ENCODE peak calls at places on chromosome 22, in six cellular contexts. P is Calu3, E is A549, W is kidney epithelial cell, V is fibroblast of pulmonary artery, U is astrocyte. R is an unnamed sample.

GRCh38 chr22:41826430-41827383 is 6.2 kb upstream of the SREBF2 start:
- DNase-seq in P (no peak), U (no peak), E (no peak), W (no peak), V (no peak), R (no peak)

GRCh38 chr22:30803679-30804078 is 109.0 kb downstream of the OSBP2 start:
- DNase-seq in W (no peak), P (no peak), E (no peak), V (no peak), U (no peak), R (no peak)

GRCh38 chr22:46074771-46075551 is 75.4 kb upstream of the PPARA start:
- DNase-seq in U (no peak), V (no peak), P (peak; percentile 30), W (no peak), E (no peak), R (no peak)

GRCh38 chr22:22422629-22423112 is 85.9 kb downstream of the ZNF280B start:
- DNase-seq in U (peak; percentile 22), V (peak; percentile 64), W (peak; percentile 45), E (peak; percentile 63), P (peak; percentile 80), R (peak; percentile 42)

GRCh38 chr22:48593551-48593950 is 1234.1 kb downstream of the BRD1 start:
- DNase-seq in E (no peak), W (no peak), V (no peak), U (no peak), P (no peak), R (no peak)

GRCh38 chr22:42881982-42882656 is 25.0 kb upstream of the ARFGAP3 start:
- DNase-seq in V (no peak), W (no peak), E (no peak), U (no peak), P (no peak), R (no peak)

GRCh38 chr22:32544953-32545558 is 70.4 kb downstream of the FBXO7 start:
- DNase-seq in V (no peak), W (no peak), E (no peak), P (no peak), U (peak; percentile 64), R (no peak)

GRCh38 chr22:26777402-26777801 is 120.0 kb downstream of the MIAT start:
- DNase-seq in E (no peak), P (no peak), W (no peak), V (no peak), U (peak; percentile 50), R (no peak)

GRCh38 chr22:39419096-39419495 is 19.5 kb downstream of the TAB1 start:
- DNase-seq in P (no peak), U (no peak), E (no peak), V (no peak), W (no peak), R (no peak)

GRCh38 chr22:40240671-40241070 is 62.9 kb downstream of the TNRC6B start:
- DNase-seq in E (no peak), U (no peak), V (no peak), W (peak; percentile 18), P (no peak), R (no peak)

GRCh38 chr22:38088723-38089473 is 4.9 kb upstream of the SLC16A8 start:
- DNase-seq in W (no peak), V (no peak), U (no peak), E (no peak), P (no peak), R (no peak)

GRCh38 chr22:39173787-39174497 is 21.5 kb upstream of the CBX7 start:
- DNase-seq in P (no peak), V (no peak), W (no peak), E (no peak), U (no peak), R (no peak)

GRCh38 chr22:50010676-50011446 is 1.7 kb downstream of the IL17REL start:
- DNase-seq in U (no peak), W (no peak), E (no peak), P (no peak), V (no peak), R (peak; percentile 6)

GRCh38 chr22:50014655-50015401 is 2.3 kb upstream of the IL17REL start:
- DNase-seq in P (no peak), U (no peak), V (no peak), E (no peak), W (no peak), R (no peak)

GRCh38 chr22:50014053-50014501 is 1.5 kb upstream of the IL17REL start:
- DNase-seq in W (no peak), E (no peak), P (no peak), V (no peak), U (no peak), R (no peak)

GRCh38 chr22:50011447-50012200 is 941 bp downstream of the IL17REL start:
- DNase-seq in V (no peak), W (no peak), P (no peak), U (no peak), E (no peak), R (no peak)

GRCh38 chr22:50012201-50013181 is at the start of gene IL17REL:
- DNase-seq in U (no peak), P (peak; percentile 36), E (no peak), W (no peak), V (peak; percentile 25), R (no peak)
- TF ChIP-seq CTCF in U (no peak), P (no peak), E (no peak), W (peak; percentile 10), V (peak; percentile 25), R (no peak)

GRCh38 chr22:35115515-35115914 is 49.6 kb downstream of the ISX start:
- DNase-seq in E (no peak), U (no peak), P (no peak), V (no peak), W (no peak), R (no peak)

GRCh38 chr22:35116269-35116668 is 50.3 kb downstream of the ISX start:
- DNase-seq in P (no peak), E (no peak), W (no peak), V (no peak), U (no peak), R (no peak)

GRCh38 chr22:35119494-35119893 is 53.5 kb downstream of the ISX start:
- DNase-seq in V (no peak), U (no peak), E (no peak), W (no peak), P (no peak), R (no peak)

GRCh38 chr22:35114296-35114980 is 48.5 kb downstream of the ISX start:
- DNase-seq in V (no peak), W (no peak), P (no peak), U (no peak), E (no peak), R (no peak)

DNA sequence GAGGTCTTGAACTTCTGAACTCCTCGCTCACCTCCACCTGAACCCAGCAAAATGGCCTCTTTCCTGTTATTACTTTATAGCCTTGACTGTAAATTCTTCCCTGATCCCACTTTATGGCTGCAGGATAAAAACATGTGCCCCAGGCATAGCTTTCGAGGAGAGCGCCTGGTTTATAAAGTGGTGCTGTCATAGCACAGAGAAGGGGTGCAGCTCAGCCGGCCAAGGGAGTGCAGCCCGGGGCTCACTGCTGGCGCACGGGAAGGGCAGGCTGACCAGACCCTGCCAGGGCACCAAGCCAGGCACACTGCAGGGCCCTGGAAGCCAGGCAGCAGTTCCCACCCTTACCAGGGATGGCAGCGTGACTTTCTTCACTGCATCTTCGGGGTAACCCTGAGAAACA is 50.9 kb downstream of the ISX start:
- DNase-seq in E (no peak), V (no peak), P (peak; percentile 7), W (no peak), U (no peak), R (no peak)
- TF ChIP-seq CTCF in E (no peak), V (no peak), P (no peak), W (no peak), U (no peak), R (no peak)

GRCh38 chr22:20551805-20552449 is 44.5 kb downstream of the MED15 start:
- DNase-seq in V (peak; percentile 25), P (no peak), W (no peak), E (no peak), U (no peak), R (no peak)
- TF ChIP-seq CTCF in V (peak; percentile 41), P (no peak), W (peak; percentile 20), E (no peak), U (peak; percentile 28), R (no peak)

GRCh38 chr22:50143096-50143495 is 27.4 kb upstream of the PANX2 start:
- DNase-seq in U (no peak), W (no peak), V (no peak), P (no peak), E (no peak), R (no peak)

GRCh38 chr22:50139843-50140415 is 30.6 kb upstream of the PANX2 start:
- DNase-seq in V (peak; percentile 20), W (no peak), U (no peak), P (no peak), E (no peak), R (no peak)

GRCh38 chr22:50140615-50141014 is 29.9 kb upstream of the PANX2 start:
- DNase-seq in E (no peak), V (peak; percentile 24), U (no peak), P (no peak), W (no peak), R (no peak)

GRCh38 chr22:50141462-50141861 is 29.1 kb upstream of the PANX2 start:
- DNase-seq in P (no peak), V (no peak), U (no peak), W (no peak), E (no peak), R (no peak)

DNA sequence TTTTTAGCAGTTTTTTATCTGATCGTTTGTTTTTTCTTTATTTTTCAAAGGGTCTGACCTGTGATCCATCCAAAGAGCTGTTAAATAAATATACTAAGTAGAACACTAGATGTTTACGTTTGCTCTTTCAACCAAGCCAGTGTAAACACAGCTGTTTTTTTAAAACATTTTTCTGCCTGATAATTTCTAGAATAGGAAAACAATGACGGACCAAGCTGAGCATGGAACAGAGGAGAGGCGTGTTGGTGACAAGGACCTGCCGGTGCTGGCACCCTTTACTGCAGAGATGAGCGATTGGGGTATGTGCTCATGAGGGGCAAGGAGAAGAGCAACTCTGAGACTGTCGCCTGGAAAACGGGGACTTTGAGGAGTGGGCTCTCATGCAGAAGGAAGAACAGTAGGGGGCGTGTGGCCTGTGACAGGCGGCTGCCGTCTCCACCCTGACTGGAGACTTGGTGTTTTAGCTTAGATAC is 28.6 kb upstream of the PANX2 start:
- DNase-seq in U (no peak), V (no peak), P (no peak), W (no peak), E (no peak), R (no peak)
- TF ChIP-seq CTCF in U (no peak), V (peak; percentile 9), P (no peak), W (peak; percentile 13), E (no peak), R (peak; percentile 28)

DNA sequence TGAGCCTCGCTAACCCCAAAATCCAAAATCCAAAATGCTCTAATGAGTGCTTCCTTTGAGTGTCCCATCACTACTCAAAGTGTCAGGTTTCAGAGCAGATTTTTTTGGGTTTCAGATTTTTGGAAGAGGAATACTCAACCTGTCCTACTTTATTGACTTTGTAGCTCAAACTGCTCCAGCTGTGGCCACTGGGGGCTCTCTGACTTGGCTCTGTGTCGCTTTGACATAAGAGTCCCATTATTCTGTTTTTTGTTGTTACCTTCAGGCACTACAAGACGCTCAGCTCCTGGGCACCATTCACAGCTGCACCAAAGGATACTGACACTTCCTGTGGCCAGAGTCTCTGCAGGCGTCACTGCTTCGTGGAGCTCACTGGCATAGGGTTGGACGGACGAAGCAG is 41.1 kb downstream of the PHF21B start:
- DNase-seq in E (no peak), V (no peak), U (no peak), P (no peak), W (no peak), R (no peak)
- TF ChIP-seq CTCF in E (no peak), V (no peak), U (peak; percentile 13), P (no peak), W (no peak), R (no peak)

GRCh38 chr22:24178502-24179440 is 2.5 kb upstream of the SUSD2 start:
- DNase-seq in W (no peak), U (no peak), V (peak; percentile 24), E (no peak), P (no peak), R (no peak)
- TF ChIP-seq CTCF in W (peak; percentile 33), U (peak; percentile 29), V (peak; percentile 45), E (peak; percentile 31), P (peak; percentile 26), R (peak; percentile 26)

R was measured in D721Med.